ENCODE peak calls at places on chromosome 11, in nine cellular contexts. V is activated T-cell treated with anti-CD3 and anti-CD28 coated beads for 4 hours; O is cardiac fibroblast; R is CD8-positive, alpha-beta T cell; T is progenitor cell of endocrine pancreas; K is Kasumi-1; L is activated CD4-positive, CD25-positive, alpha-beta regulatory T cell treated with anti-CD3 and anti-CD28 coated beads, Interleukin-2, amount 50 U/mL, for 16 hours; A is brain microvascular endothelial cell; N is NCI-H1105 treated with DMSO at 0.1 percent for 48 hours. D is an unnamed sample.

GRCh38 chr11:2550606-2550970 is 105.8 kb downstream of the KCNQ1 start:
- DNase-seq in N (no peak), V (no peak), L (no peak), R (no peak), T (no peak), K (no peak), O (no peak), A (no peak), D (no peak)

GRCh38 chr11:76380977-76381719 is at the start of the genes GVQW3 and THAP12:
- DNase-seq in L (peak; percentile 96), A (peak; percentile 95), V (peak; percentile 95), R (peak; percentile 96), K (peak; percentile 94), T (peak; percentile 97), O (peak; percentile 97), N (peak; percentile 96), D (peak; percentile 93)

GRCh38 chr11:94145431-94145830 is 16.8 kb downstream of the PANX1 start:
- DNase-seq in T (no peak), L (no peak), N (no peak), A (no peak), K (no peak), O (no peak), R (no peak), V (no peak), D (no peak)

GRCh38 chr11:43928721-43929120 is 13.7 kb upstream of the C11orf96 start:
- DNase-seq in K (no peak), T (no peak), A (no peak), N (no peak), O (no peak), L (no peak), V (no peak), R (no peak), D (no peak)

GRCh38 chr11:3115321-3115720 is 49.8 kb downstream of the OSBPL5 start:
- DNase-seq in L (no peak), K (no peak), R (no peak), V (no peak), N (no peak), A (no peak), T (no peak), O (peak; percentile 79), D (no peak)

GRCh38 chr11:32333335-32333991 is 101.9 kb downstream of the WT1 start:
- DNase-seq in R (peak; percentile 20), N (no peak), L (no peak), K (no peak), V (peak; percentile 7), O (peak; percentile 61), A (peak; percentile 44), T (peak; percentile 50), D (no peak)

GRCh38 chr11:62124186-62125113 is 639 bp downstream of the INCENP start:
- DNase-seq in N (no peak), T (no peak), A (peak; percentile 33), R (no peak), L (no peak), O (peak; percentile 52), K (peak; percentile 2), V (no peak), D (peak; percentile 33)

GRCh38 chr11:76161261-76161961 is 44.9 kb downstream of the WNT11 start:
- DNase-seq in L (no peak), O (no peak), T (no peak), A (no peak), K (no peak), N (no peak), R (no peak), V (no peak), D (no peak)

D was measured in A172.